ENCODE peak calls at places on chromosomes 3 and 15, in six cellular contexts. One of them, this sample, is unnamed.

GRCh38 chr3:77935418-77935817 is 895.5 kb downstream of the ROBO2 start:
- DNase-seq in A549: no peak
- DNase-seq in IMR-90: no peak
- DNase-seq in GM23338: no peak
- DNase-seq in dorsolateral prefrontal cortex: no peak
- DNase-seq in psoas muscle: no peak
- DNase-seq in this sample: no peak

GRCh38 chr15:78000089-78000926 is 77.2 kb downstream of the TBC1D2B start:
- DNase-seq in A549: peak; percentile 86
- DNase-seq in IMR-90: peak; percentile 39
- DNase-seq in GM23338: peak; percentile 98
- DNase-seq in dorsolateral prefrontal cortex: no peak
- DNase-seq in psoas muscle: peak; percentile 74
- DNase-seq in this sample: peak; percentile 85

GRCh38 chr15:89787946-89788345 is 11.8 kb downstream of the MESP2 start:
- DNase-seq in A549: no peak
- DNase-seq in IMR-90: no peak
- DNase-seq in GM23338: no peak
- DNase-seq in dorsolateral prefrontal cortex: no peak
- DNase-seq in psoas muscle: no peak
- DNase-seq in this sample: no peak

GRCh38 chr3:44682182-44682896 is 30.1 kb upstream of the ZNF502 start:
- DNase-seq in A549: no peak
- DNase-seq in IMR-90: peak; percentile 19
- DNase-seq in GM23338: no peak
- DNase-seq in dorsolateral prefrontal cortex: no peak
- DNase-seq in psoas muscle: no peak
- DNase-seq in this sample: no peak

GRCh38 chr3:106457278-106458210 is 588.7 kb upstream of the CBLB start:
- DNase-seq in A549: peak; percentile 29
- DNase-seq in IMR-90: peak; percentile 90
- DNase-seq in GM23338: no peak
- DNase-seq in dorsolateral prefrontal cortex: peak; percentile 68
- DNase-seq in psoas muscle: peak; percentile 57
- DNase-seq in this sample: no peak

GRCh38 chr3:42891042-42891441 is 14.9 kb upstream of the ZNF662 start:
- DNase-seq in A549: no peak
- DNase-seq in IMR-90: no peak
- DNase-seq in GM23338: peak; percentile 94
- DNase-seq in dorsolateral prefrontal cortex: no peak
- DNase-seq in psoas muscle: no peak
- DNase-seq in this sample: no peak

GRCh38 chr3:161508852-161509477 is 12.4 kb downstream of the OTOL1 start:
- DNase-seq in A549: peak; percentile 4
- DNase-seq in IMR-90: no peak
- DNase-seq in GM23338: peak; percentile 27
- DNase-seq in dorsolateral prefrontal cortex: no peak
- DNase-seq in psoas muscle: no peak
- DNase-seq in this sample: no peak

GRCh38 chr3:60025071-60026055 is 975.5 kb upstream of the CFAP20DC start:
- DNase-seq in A549: no peak
- DNase-seq in IMR-90: no peak
- DNase-seq in GM23338: no peak
- DNase-seq in dorsolateral prefrontal cortex: no peak
- DNase-seq in psoas muscle: no peak
- DNase-seq in this sample: no peak

GRCh38 chr3:27080126-27080525 is 289.1 kb downstream of the NEK10 start:
- DNase-seq in A549: no peak
- DNase-seq in IMR-90: no peak
- DNase-seq in GM23338: no peak
- DNase-seq in dorsolateral prefrontal cortex: no peak
- DNase-seq in psoas muscle: no peak
- DNase-seq in this sample: no peak

GRCh38 chr15:86231864-86232801 is 152.5 kb downstream of the AGBL1 start:
- DNase-seq in A549: peak; percentile 25
- DNase-seq in IMR-90: no peak
- DNase-seq in GM23338: peak; percentile 83
- DNase-seq in dorsolateral prefrontal cortex: peak; percentile 42
- DNase-seq in psoas muscle: peak; percentile 15
- DNase-seq in this sample: peak; percentile 28

GRCh38 chr3:14810070-14810732 is 8.6 kb upstream of the FGD5 start:
- DNase-seq in A549: no peak
- DNase-seq in IMR-90: no peak
- DNase-seq in GM23338: peak; percentile 74
- DNase-seq in dorsolateral prefrontal cortex: no peak
- DNase-seq in psoas muscle: peak; percentile 55
- DNase-seq in this sample: no peak

GRCh38 chr3:191331443-191331842 is 1.1 kb upstream of the UTS2B start:
- DNase-seq in A549: no peak
- DNase-seq in IMR-90: peak; percentile 66
- DNase-seq in GM23338: no peak
- DNase-seq in dorsolateral prefrontal cortex: no peak
- DNase-seq in psoas muscle: no peak
- DNase-seq in this sample: no peak

GRCh38 chr3:138459619-138460535 is 25.5 kb downstream of the ESYT3 start:
- DNase-seq in A549: no peak
- DNase-seq in IMR-90: no peak
- DNase-seq in GM23338: no peak
- DNase-seq in dorsolateral prefrontal cortex: no peak
- DNase-seq in psoas muscle: no peak
- DNase-seq in this sample: peak; percentile 66

GRCh38 chr3:105843895-105844500 is 24.8 kb downstream of the CBLB start:
- DNase-seq in A549: no peak
- DNase-seq in IMR-90: no peak
- DNase-seq in GM23338: no peak
- DNase-seq in dorsolateral prefrontal cortex: no peak
- DNase-seq in psoas muscle: no peak
- DNase-seq in this sample: no peak

GRCh38 chr3:54888873-54889272 is 39.0 kb downstream of the LRTM1 start:
- DNase-seq in A549: no peak
- DNase-seq in IMR-90: peak; percentile 24
- DNase-seq in GM23338: no peak
- DNase-seq in dorsolateral prefrontal cortex: no peak
- DNase-seq in psoas muscle: no peak
- DNase-seq in this sample: no peak

GRCh38 chr3:16842710-16843270 is 42.0 kb upstream of the PLCL2 start:
- DNase-seq in A549: no peak
- DNase-seq in IMR-90: no peak
- DNase-seq in GM23338: peak; percentile 25
- DNase-seq in dorsolateral prefrontal cortex: no peak
- DNase-seq in psoas muscle: no peak
- DNase-seq in this sample: no peak

GRCh38 chr3:24156466-24156865 is 211.4 kb downstream of the NR1D2 start:
- DNase-seq in A549: peak; percentile 62
- DNase-seq in IMR-90: peak; percentile 41
- DNase-seq in GM23338: no peak
- DNase-seq in dorsolateral prefrontal cortex: no peak
- DNase-seq in psoas muscle: no peak
- DNase-seq in this sample: no peak

GRCh38 chr15:41971089-41971892 is 1.1 kb downstream of the EHD4 start:
- DNase-seq in A549: peak; percentile 38
- DNase-seq in IMR-90: peak; percentile 71
- DNase-seq in GM23338: peak; percentile 78
- DNase-seq in dorsolateral prefrontal cortex: no peak
- DNase-seq in psoas muscle: peak; percentile 42
- DNase-seq in this sample: peak; percentile 55

GRCh38 chr3:136018876-136019275 is 53.3 kb downstream of the PPP2R3A start:
- DNase-seq in A549: no peak
- DNase-seq in IMR-90: peak; percentile 54
- DNase-seq in GM23338: no peak
- DNase-seq in dorsolateral prefrontal cortex: no peak
- DNase-seq in psoas muscle: no peak
- DNase-seq in this sample: no peak

GRCh38 chr15:68829068-68829467 is 8.4 kb upstream of the ANP32A start:
- DNase-seq in A549: peak; percentile 33
- DNase-seq in IMR-90: no peak
- DNase-seq in GM23338: peak; percentile 58
- DNase-seq in dorsolateral prefrontal cortex: no peak
- DNase-seq in psoas muscle: no peak
- DNase-seq in this sample: no peak

GRCh38 chr15:98727115-98728040 is 79.0 kb downstream of the IGF1R start:
- DNase-seq in A549: peak; percentile 98
- DNase-seq in IMR-90: peak; percentile 93
- DNase-seq in GM23338: peak; percentile 90
- DNase-seq in dorsolateral prefrontal cortex: peak; percentile 56
- DNase-seq in psoas muscle: peak; percentile 91
- DNase-seq in this sample: no peak

GRCh38 chr3:195005251-195005620 is 265.7 kb downstream of the XXYLT1 start:
- DNase-seq in A549: no peak
- DNase-seq in IMR-90: no peak
- DNase-seq in GM23338: peak; percentile 47
- DNase-seq in dorsolateral prefrontal cortex: no peak
- DNase-seq in psoas muscle: no peak
- DNase-seq in this sample: no peak

GRCh38 chr3:36969540-36970432 is 23.1 kb downstream of the EPM2AIP1 start:
- DNase-seq in A549: no peak
- DNase-seq in IMR-90: peak; percentile 93
- DNase-seq in GM23338: peak; percentile 80
- DNase-seq in dorsolateral prefrontal cortex: no peak
- DNase-seq in psoas muscle: no peak
- DNase-seq in this sample: peak; percentile 42

GRCh38 chr15:41984622-41985021 is 12.3 kb upstream of the EHD4 start:
- DNase-seq in A549: no peak
- DNase-seq in IMR-90: no peak
- DNase-seq in GM23338: no peak
- DNase-seq in dorsolateral prefrontal cortex: no peak
- DNase-seq in psoas muscle: no peak
- DNase-seq in this sample: no peak

GRCh38 chr3:12352253-12352652 is 63.4 kb downstream of the PPARG start:
- DNase-seq in A549: no peak
- DNase-seq in IMR-90: no peak
- DNase-seq in GM23338: no peak
- DNase-seq in dorsolateral prefrontal cortex: no peak
- DNase-seq in psoas muscle: no peak
- DNase-seq in this sample: no peak
- TF ChIP-seq CTCF in A549: no peak
- TF ChIP-seq CTCF in IMR-90: no peak
- TF ChIP-seq CTCF in GM23338: no peak
- TF ChIP-seq CTCF in dorsolateral prefrontal cortex: no peak
- TF ChIP-seq CTCF in psoas muscle: no peak
- TF ChIP-seq CTCF in this sample: no peak

GRCh38 chr15:64503197-64503596 is 42.8 kb downstream of the ZNF609 start:
- DNase-seq in A549: no peak
- DNase-seq in IMR-90: peak; percentile 74
- DNase-seq in GM23338: peak; percentile 36
- DNase-seq in dorsolateral prefrontal cortex: no peak
- DNase-seq in psoas muscle: no peak
- DNase-seq in this sample: peak; percentile 79
- H3K4me3 ChIP-seq in A549: no peak overlapping the region
- H3K4me3 ChIP-seq in IMR-90: no peak overlapping the region
- H3K4me3 ChIP-seq in GM23338: no peak overlapping the region
- H3K4me3 ChIP-seq in dorsolateral prefrontal cortex: no peak overlapping the region
- H3K4me3 ChIP-seq in psoas muscle: no peak overlapping the region
- H3K4me3 ChIP-seq in this sample: no peak overlapping the region

DNA sequence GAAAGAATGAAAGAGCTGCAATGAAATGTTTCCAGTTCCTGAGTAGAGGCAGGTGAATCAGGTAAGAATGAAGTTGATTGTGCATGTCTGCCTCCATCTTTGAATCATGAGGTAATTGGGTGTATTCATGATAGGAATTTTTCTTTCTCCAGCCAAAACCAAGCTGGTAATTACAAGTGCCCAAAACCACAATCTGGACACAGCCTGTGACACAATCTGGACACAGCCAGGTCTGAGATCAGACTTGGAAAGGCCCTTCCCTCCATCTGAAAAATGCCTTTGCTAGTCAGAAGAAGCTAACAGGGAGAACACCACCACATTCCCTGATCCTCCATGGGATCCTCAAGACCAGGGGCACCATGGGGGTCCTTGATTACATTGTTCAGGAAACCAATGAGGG is 338.5 kb upstream of the THBS1 start:
- DNase-seq in A549: no peak
- DNase-seq in IMR-90: peak; percentile 47
- DNase-seq in GM23338: no peak
- DNase-seq in dorsolateral prefrontal cortex: no peak
- DNase-seq in psoas muscle: no peak
- DNase-seq in this sample: no peak
- TF ChIP-seq CTCF in A549: no peak
- TF ChIP-seq CTCF in IMR-90: no peak
- TF ChIP-seq CTCF in GM23338: no peak
- TF ChIP-seq CTCF in dorsolateral prefrontal cortex: no peak
- TF ChIP-seq CTCF in psoas muscle: no peak
- TF ChIP-seq CTCF in this sample: no peak

DNA sequence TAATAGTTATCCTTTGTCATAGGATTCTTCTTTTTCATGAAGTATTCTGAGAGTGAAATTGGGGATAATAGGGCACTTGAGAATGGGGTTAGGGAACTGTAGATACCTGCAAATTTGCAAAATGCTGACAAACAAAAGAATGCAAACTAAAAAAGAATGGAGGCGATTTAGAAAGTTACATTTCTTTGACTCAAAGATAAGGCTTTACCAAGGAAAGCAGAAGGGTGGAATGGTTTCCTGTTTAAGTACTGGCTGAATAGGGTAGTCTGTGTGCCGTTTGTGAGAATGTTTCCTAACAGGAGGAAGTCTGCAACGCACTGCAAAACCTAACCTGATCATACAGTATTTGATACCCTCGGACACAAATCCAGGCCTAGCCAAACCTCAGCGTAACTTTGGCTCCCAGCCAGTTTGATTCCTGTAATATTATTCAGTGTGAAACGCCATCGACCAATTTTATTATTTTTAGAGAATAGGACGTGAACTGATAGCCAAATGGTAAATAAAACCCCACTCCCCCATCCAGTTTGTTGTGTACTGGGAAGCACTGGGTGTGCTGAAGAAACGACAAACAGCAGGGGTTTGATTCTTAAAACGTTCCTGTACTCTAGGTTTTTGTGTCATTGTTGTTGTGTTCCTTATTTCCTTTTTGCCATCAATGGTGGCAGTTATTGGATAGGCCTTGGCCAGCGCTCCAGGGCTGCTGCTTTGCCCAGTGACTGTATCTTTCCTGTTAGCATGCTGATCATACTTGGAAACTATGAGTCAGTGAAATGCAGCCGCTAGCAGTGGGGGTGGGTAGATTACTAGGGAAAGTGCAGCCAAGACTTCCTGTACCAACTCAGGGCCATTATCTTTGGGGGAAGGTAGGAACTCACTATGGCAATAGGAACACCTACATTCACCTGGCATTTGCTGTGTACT is 148.0 kb upstream of the TBL1XR1 start:
- DNase-seq in A549: peak; percentile 81
- DNase-seq in IMR-90: peak; percentile 96
- DNase-seq in GM23338: peak; percentile 62
- DNase-seq in dorsolateral prefrontal cortex: peak; percentile 86
- DNase-seq in psoas muscle: peak; percentile 86
- DNase-seq in this sample: peak; percentile 58
- H3K4me3 ChIP-seq in A549: no peak overlapping the region
- H3K4me3 ChIP-seq in IMR-90: no peak overlapping the region
- H3K4me3 ChIP-seq in GM23338: peak overlapping the region; percentile 28
- H3K4me3 ChIP-seq in dorsolateral prefrontal cortex: no peak overlapping the region
- H3K4me3 ChIP-seq in psoas muscle: peak overlapping the region; percentile 46
- H3K4me3 ChIP-seq in this sample: no peak overlapping the region

GRCh38 chr15:81002254-81003022 is 1.7 kb downstream of the TLNRD1 start:
- DNase-seq in A549: no peak
- DNase-seq in IMR-90: no peak
- DNase-seq in GM23338: peak; percentile 66
- DNase-seq in dorsolateral prefrontal cortex: no peak
- DNase-seq in psoas muscle: peak; percentile 29
- DNase-seq in this sample: no peak
- TF ChIP-seq CTCF in A549: no peak
- TF ChIP-seq CTCF in IMR-90: no peak
- TF ChIP-seq CTCF in GM23338: no peak
- TF ChIP-seq CTCF in dorsolateral prefrontal cortex: no peak
- TF ChIP-seq CTCF in psoas muscle: no peak
- TF ChIP-seq CTCF in this sample: no peak